ENCODE peak calls at places on chromosomes 5 and 9, in ten cellular contexts. Z is substantia nigra; E is M059J; B is activated CD4-positive, alpha-beta T cell treated with anti-CD3 and anti-CD28 coated beads, Interleukin-2, amount 10 ng/mL, durations not matched to agents 7 days and 5 days; U is anterior cingulate cortex; J is NCI-H510A treated with DMSO at 0.1 percent for 48 hours; Q is fibroblast of gingiva; N is heart right ventricle; M is nephron progenitor cell; L is adipocyte. W is an unnamed sample.

GRCh38 chr5:14668247-14668646 is 3.7 kb downstream of the OTULIN start:
- DNase-seq in Z (no peak), E (no peak), B (no peak), U (no peak), J (no peak), Q (no peak), N (no peak), M (no peak), L (no peak), W (no peak)

GRCh38 chr5:143316844-143317631 is 86.4 kb downstream of the NR3C1 start:
- DNase-seq in Z (no peak), E (peak), B (no peak), U (no peak), J (no peak), Q (peak), N (no peak), M (no peak), L (peak), W (no peak)

GRCh38 chr9:122389799-122390481 is 19.1 kb downstream of the PTGS1 start:
- DNase-seq in Z (peak), E (peak), B (no peak), U (no peak), J (peak), Q (no peak), N (no peak), M (no peak), L (no peak), W (no peak)

GRCh38 chr5:93589348-93589662 is 6.3 kb downstream of the NR2F1 start:
- DNase-seq in Z (no peak), E (no peak), B (no peak), U (no peak), J (no peak), Q (no peak), N (no peak), M (no peak), L (no peak), W (no peak)

GRCh38 chr5:15304066-15304731 is 195.8 kb upstream of the FBXL7 start:
- DNase-seq in Z (no peak), E (no peak), B (no peak), U (no peak), J (no peak), Q (no peak), N (no peak), M (no peak), L (no peak), W (no peak)

GRCh38 chr5:107404595-107405366 is 266.0 kb downstream of the EFNA5 start:
- DNase-seq in Z (no peak), E (no peak), B (no peak), U (no peak), J (no peak), Q (peak), N (no peak), M (no peak), L (no peak), W (no peak)

GRCh38 chr9:76560481-76560891 is 101.5 kb downstream of the GCNT1 start:
- DNase-seq in Z (no peak), E (peak), B (no peak), U (no peak), J (no peak), Q (peak), N (no peak), M (no peak), L (peak), W (peak)

GRCh38 chr5:131148835-131149234 is 16.2 kb downstream of the HINT1 start:
- DNase-seq in Z (peak), E (no peak), B (no peak), U (peak), J (no peak), Q (no peak), N (no peak), M (no peak), L (no peak), W (no peak)

GRCh38 chr9:73178044-73178443 is 26.4 kb downstream of the ANXA1 start:
- DNase-seq in Z (no peak), E (no peak), B (no peak), U (no peak), J (no peak), Q (no peak), N (no peak), M (no peak), L (no peak), W (no peak)

GRCh38 chr5:138460032-138460693 is 5.1 kb upstream of the EGR1 start:
- DNase-seq in Z (no peak), E (no peak), B (no peak), U (no peak), J (no peak), Q (no peak), N (no peak), M (no peak), L (no peak), W (no peak)

GRCh38 chr9:84296146-84296843 is 44.3 kb downstream of the SLC28A3 start:
- DNase-seq in Z (no peak), E (peak), B (peak), U (no peak), J (no peak), Q (no peak), N (no peak), M (no peak), L (peak), W (peak)

GRCh38 chr9:104800068-104800785 is 36.3 kb downstream of the NIPSNAP3B start:
- DNase-seq in Z (no peak), E (no peak), B (no peak), U (no peak), J (no peak), Q (no peak), N (no peak), M (no peak), L (no peak), W (no peak)

GRCh38 chr5:116498478-116498877 is 76.1 kb downstream of the SEMA6A start:
- DNase-seq in Z (no peak), E (no peak), B (no peak), U (no peak), J (no peak), Q (no peak), N (no peak), M (peak), L (no peak), W (no peak)

GRCh38 chr9:114000671-114001409 is 77.3 kb downstream of the AMBP start:
- DNase-seq in Z (no peak), E (no peak), B (peak), U (no peak), J (no peak), Q (no peak), N (no peak), M (no peak), L (no peak), W (no peak)

GRCh38 chr9:8868632-8869031 is 1069.1 kb upstream of the DMAC1 start:
- DNase-seq in Z (no peak), E (no peak), B (no peak), U (no peak), J (no peak), Q (no peak), N (no peak), M (no peak), L (no peak), W (no peak)

GRCh38 chr5:59596586-59597348 is 296.8 kb downstream of the PDE4D start:
- DNase-seq in Z (no peak), E (peak), B (no peak), U (no peak), J (no peak), Q (peak), N (no peak), M (no peak), L (peak), W (peak)

GRCh38 chr5:142186821-142187594 is 78.4 kb downstream of the NDFIP1 start:
- DNase-seq in Z (no peak), E (no peak), B (no peak), U (no peak), J (no peak), Q (no peak), N (no peak), M (no peak), L (no peak), W (no peak)

GRCh38 chr5:39714036-39714698 is 289.4 kb upstream of the DAB2 start:
- DNase-seq in Z (peak), E (peak), B (peak), U (peak), J (peak), Q (peak), N (no peak), M (peak), L (peak), W (peak)

GRCh38 chr9:72292184-72292787 is 72.7 kb downstream of the ZFAND5 start:
- DNase-seq in Z (no peak), E (peak), B (no peak), U (no peak), J (peak), Q (peak), N (no peak), M (no peak), L (peak), W (peak)

GRCh38 chr5:180630426-180630825 is 19.0 kb downstream of the FLT4 start:
- DNase-seq in Z (no peak), E (no peak), B (no peak), U (no peak), J (no peak), Q (no peak), N (no peak), M (no peak), L (no peak), W (no peak)

GRCh38 chr5:65076251-65076869 is 307.6 kb downstream of the CWC27 start:
- DNase-seq in Z (no peak), E (peak), B (peak), U (no peak), J (no peak), Q (peak), N (no peak), M (no peak), L (peak), W (peak)

GRCh38 chr9:15999422-16000339 is 446.8 kb downstream of the CCDC171 start:
- DNase-seq in Z (no peak), E (peak), B (no peak), U (no peak), J (no peak), Q (peak), N (no peak), M (no peak), L (peak), W (peak)

GRCh38 chr5:62182802-62183201 is 123.2 kb upstream of the KIF2A start:
- DNase-seq in Z (no peak), E (no peak), B (no peak), U (no peak), J (no peak), Q (no peak), N (no peak), M (no peak), L (no peak), W (no peak)

GRCh38 chr9:107809859-107810492 is 320.4 kb upstream of the KLF4 start:
- DNase-seq in Z (no peak), E (peak), B (no peak), U (no peak), J (no peak), Q (peak), N (no peak), M (no peak), L (no peak), W (peak)

GRCh38 chr5:26622947-26623346 is 415.4 kb downstream of the CDH9 start:
- DNase-seq in Z (no peak), E (no peak), B (no peak), U (no peak), J (peak), Q (no peak), N (no peak), M (no peak), L (no peak), W (no peak)

GRCh38 chr9:100669968-100670367 is 92.1 kb downstream of the CAVIN4 start:
- DNase-seq in Z (no peak), E (no peak), B (no peak), U (no peak), J (no peak), Q (no peak), N (no peak), M (no peak), L (no peak), W (no peak)

GRCh38 chr9:102185371-102185770 is 446.9 kb upstream of the GRIN3A start:
- DNase-seq in Z (no peak), E (no peak), B (no peak), U (no peak), J (no peak), Q (no peak), N (no peak), M (no peak), L (no peak), W (no peak)

GRCh38 chr5:134289509-134290113 is 63.7 kb upstream of the PPP2CA start:
- DNase-seq in Z (peak), E (peak), B (peak), U (peak), J (peak), Q (peak), N (no peak), M (peak), L (peak), W (peak)

GRCh38 chr5:153926201-153926600 is 112.5 kb downstream of the FAM114A2 start:
- DNase-seq in Z (no peak), E (peak), B (no peak), U (no peak), J (no peak), Q (no peak), N (no peak), M (no peak), L (no peak), W (peak)

GRCh38 chr9:14372437-14373318 is 58.7 kb upstream of the NFIB start:
- DNase-seq in Z (no peak), E (peak), B (no peak), U (no peak), J (no peak), Q (peak), N (no peak), M (no peak), L (peak), W (peak)

GRCh38 chr5:219492-219891 is 1.4 kb downstream of the SDHA start:
- DNase-seq in Z (no peak), E (peak), B (peak), U (no peak), J (peak), Q (peak), N (no peak), M (no peak), L (peak), W (peak)

GRCh38 chr5:128579111-128579510 is 41.1 kb upstream of the FBN2 start:
- DNase-seq in Z (no peak), E (no peak), B (no peak), U (no peak), J (no peak), Q (peak), N (no peak), M (no peak), L (peak), W (peak)

GRCh38 chr5:176550275-176550831 is 1.2 kb downstream of the CDHR2 start:
- DNase-seq in Z (no peak), E (no peak), B (no peak), U (no peak), J (no peak), Q (no peak), N (no peak), M (no peak), L (no peak), W (no peak)